ENCODE peak calls at places on chromosome 12, in five cellular contexts. One of them, this sample, is unnamed.

GRCh38 chr12:111998015-111998414 is 14.9 kb downstream of the TMEM116 start:
- DNase-seq in uterus: no peak
- DNase-seq in HCT116: no peak
- DNase-seq in heart left ventricle: no peak
- DNase-seq in prostate gland: no peak
- DNase-seq in this sample: no peak

GRCh38 chr12:67512061-67512460 is 136.5 kb upstream of the DYRK2 start:
- DNase-seq in prostate gland: no peak
- DNase-seq in HCT116: no peak
- DNase-seq in uterus: no peak
- DNase-seq in heart left ventricle: no peak
- DNase-seq in this sample: no peak

GRCh38 chr12:97877404-97877803 is 414.8 kb downstream of the RMST start:
- DNase-seq in prostate gland: no peak
- DNase-seq in HCT116: no peak
- DNase-seq in uterus: no peak
- DNase-seq in heart left ventricle: no peak
- DNase-seq in this sample: no peak

GRCh38 chr12:15592934-15593333 is 196.3 kb downstream of the EPS8 start:
- DNase-seq in uterus: no peak
- DNase-seq in prostate gland: no peak
- DNase-seq in HCT116: no peak
- DNase-seq in heart left ventricle: no peak
- DNase-seq in this sample: no peak

GRCh38 chr12:32661706-32662105 is 17.4 kb upstream of the DNM1L start:
- DNase-seq in prostate gland: no peak
- DNase-seq in uterus: no peak
- DNase-seq in HCT116: no peak
- DNase-seq in heart left ventricle: no peak
- DNase-seq in this sample: no peak

GRCh38 chr12:64894827-64895475 is 70.5 kb downstream of the TBC1D30 start:
- DNase-seq in heart left ventricle: no peak
- DNase-seq in prostate gland: no peak
- DNase-seq in HCT116: no peak
- DNase-seq in uterus: no peak
- DNase-seq in this sample: no peak

GRCh38 chr12:130632582-130633174 is 83.4 kb downstream of the RIMBP2 start:
- DNase-seq in uterus: no peak
- DNase-seq in prostate gland: peak
- DNase-seq in heart left ventricle: no peak
- DNase-seq in HCT116: no peak
- DNase-seq in this sample: no peak

GRCh38 chr12:44817687-44818086 is 58.4 kb downstream of the NELL2 start:
- DNase-seq in prostate gland: no peak
- DNase-seq in heart left ventricle: no peak
- DNase-seq in HCT116: no peak
- DNase-seq in uterus: no peak
- DNase-seq in this sample: no peak

GRCh38 chr12:16788888-16789790 is 183.2 kb upstream of the LMO3 start:
- DNase-seq in HCT116: no peak
- DNase-seq in heart left ventricle: no peak
- DNase-seq in uterus: no peak
- DNase-seq in prostate gland: no peak
- DNase-seq in this sample: no peak

GRCh38 chr12:19439059-19440018 is at the start of gene AEBP2:
- DNase-seq in HCT116: peak
- DNase-seq in prostate gland: peak
- DNase-seq in heart left ventricle: peak
- DNase-seq in uterus: peak
- DNase-seq in this sample: peak

GRCh38 chr12:45268672-45269406 is 52.9 kb downstream of the ANO6 start:
- DNase-seq in prostate gland: peak
- DNase-seq in uterus: peak
- DNase-seq in HCT116: peak
- DNase-seq in heart left ventricle: peak
- DNase-seq in this sample: peak

GRCh38 chr12:51388066-51388799 is 3.0 kb downstream of the GALNT6 start:
- DNase-seq in heart left ventricle: no peak
- DNase-seq in prostate gland: no peak
- DNase-seq in HCT116: no peak
- DNase-seq in uterus: no peak
- DNase-seq in this sample: no peak

GRCh38 chr12:50765325-50765911 is 1.5 kb downstream of the ATF1 start:
- DNase-seq in heart left ventricle: no peak
- DNase-seq in uterus: no peak
- DNase-seq in prostate gland: no peak
- DNase-seq in HCT116: no peak
- DNase-seq in this sample: no peak

GRCh38 chr12:68521321-68521839 is 89.3 kb upstream of the RAP1B start:
- DNase-seq in HCT116: no peak
- DNase-seq in heart left ventricle: no peak
- DNase-seq in uterus: no peak
- DNase-seq in prostate gland: no peak
- DNase-seq in this sample: no peak

GRCh38 chr12:96063046-96063445 is 27.7 kb upstream of the LTA4H start:
- DNase-seq in HCT116: no peak
- DNase-seq in prostate gland: no peak
- DNase-seq in uterus: no peak
- DNase-seq in heart left ventricle: no peak
- DNase-seq in this sample: no peak

GRCh38 chr12:76085159-76085868 is 829 bp upstream of the NAP1L1 start:
- DNase-seq in heart left ventricle: no peak
- DNase-seq in uterus: no peak
- DNase-seq in HCT116: no peak
- DNase-seq in prostate gland: no peak
- DNase-seq in this sample: no peak

GRCh38 chr12:88698471-88698870 is 118.2 kb upstream of the KITLG start:
- DNase-seq in HCT116: no peak
- DNase-seq in prostate gland: no peak
- DNase-seq in uterus: no peak
- DNase-seq in heart left ventricle: no peak
- DNase-seq in this sample: no peak

GRCh38 chr12:50234347-50234746 is 49.0 kb downstream of the LIMA1 start:
- DNase-seq in HCT116: peak
- DNase-seq in heart left ventricle: no peak
- DNase-seq in prostate gland: no peak
- DNase-seq in uterus: no peak
- DNase-seq in this sample: no peak

GRCh38 chr12:67520611-67521010 is 127.9 kb upstream of the DYRK2 start:
- DNase-seq in prostate gland: no peak
- DNase-seq in heart left ventricle: no peak
- DNase-seq in uterus: no peak
- DNase-seq in HCT116: no peak
- DNase-seq in this sample: no peak

GRCh38 chr12:69484428-69484827 is 14.2 kb downstream of the FRS2 start:
- DNase-seq in HCT116: no peak
- DNase-seq in prostate gland: no peak
- DNase-seq in uterus: no peak
- DNase-seq in heart left ventricle: no peak
- DNase-seq in this sample: no peak

GRCh38 chr12:52038447-52038846 is 12.8 kb upstream of the NR4A1 start:
- DNase-seq in HCT116: no peak
- DNase-seq in prostate gland: no peak
- DNase-seq in heart left ventricle: no peak
- DNase-seq in uterus: no peak
- DNase-seq in this sample: no peak

GRCh38 chr12:110245278-110245868 is 35.7 kb upstream of the ATP2A2 start:
- DNase-seq in heart left ventricle: peak
- DNase-seq in prostate gland: no peak
- DNase-seq in HCT116: no peak
- DNase-seq in uterus: no peak
- DNase-seq in this sample: peak

GRCh38 chr12:14810953-14811483 is 3.0 kb downstream of the SMCO3 start:
- DNase-seq in heart left ventricle: no peak
- DNase-seq in HCT116: no peak
- DNase-seq in uterus: no peak
- DNase-seq in prostate gland: peak
- DNase-seq in this sample: no peak

GRCh38 chr12:132170094-132170636 is 25.9 kb downstream of the NOC4L start:
- DNase-seq in heart left ventricle: peak
- DNase-seq in prostate gland: no peak
- DNase-seq in HCT116: no peak
- DNase-seq in uterus: no peak
- DNase-seq in this sample: no peak

GRCh38 chr12:21780786-21781185 is 6.3 kb upstream of the KCNJ8 start:
- DNase-seq in prostate gland: no peak
- DNase-seq in HCT116: no peak
- DNase-seq in uterus: no peak
- DNase-seq in heart left ventricle: no peak
- DNase-seq in this sample: no peak

GRCh38 chr12:103880299-103881142 is 39.5 kb upstream of the NT5DC3 start:
- DNase-seq in HCT116: no peak
- DNase-seq in uterus: no peak
- DNase-seq in heart left ventricle: no peak
- DNase-seq in prostate gland: no peak
- DNase-seq in this sample: no peak

GRCh38 chr12:122545855-122546254 is 18.8 kb downstream of the KNTC1 start:
- DNase-seq in uterus: no peak
- DNase-seq in prostate gland: no peak
- DNase-seq in heart left ventricle: no peak
- DNase-seq in HCT116: no peak
- DNase-seq in this sample: no peak

GRCh38 chr12:31105668-31106067 is 32.0 kb downstream of the DDX11 start:
- DNase-seq in HCT116: no peak
- DNase-seq in heart left ventricle: no peak
- DNase-seq in prostate gland: no peak
- DNase-seq in uterus: no peak
- DNase-seq in this sample: no peak
- TF ChIP-seq POLR2A in HCT116: no peak
- TF ChIP-seq POLR2A in heart left ventricle: no peak
- TF ChIP-seq POLR2A in prostate gland: no peak
- TF ChIP-seq POLR2A in uterus: no peak
- TF ChIP-seq POLR2A in this sample: no peak

DNA sequence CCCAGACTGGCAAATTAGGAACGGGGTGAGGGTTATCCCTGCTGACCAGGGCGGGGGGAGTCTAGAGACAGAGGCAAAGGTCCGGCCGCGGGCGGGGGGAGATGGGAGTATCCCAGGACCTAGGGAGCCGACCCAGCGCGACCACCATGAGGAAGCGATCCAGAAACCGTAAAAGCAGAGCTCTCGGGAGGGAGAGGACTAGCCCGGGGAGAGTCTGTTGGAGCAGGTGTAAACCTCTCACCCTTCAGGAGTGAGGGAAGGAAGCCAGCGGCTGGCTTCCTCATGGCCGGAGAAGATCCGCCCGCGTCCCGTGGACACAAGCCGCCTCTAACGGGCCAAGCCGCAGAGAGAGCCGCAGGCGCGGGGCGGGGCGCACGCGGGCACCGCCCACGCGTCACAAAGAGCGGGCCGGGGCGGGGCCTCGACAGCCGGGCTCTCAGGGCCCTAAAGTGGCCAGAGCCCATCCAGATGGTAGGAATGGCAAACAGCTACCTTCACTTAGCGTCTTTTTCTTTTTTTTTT is at the start of gene ACRBP:
- DNase-seq in HCT116: no peak
- DNase-seq in prostate gland: peak
- DNase-seq in uterus: peak
- DNase-seq in heart left ventricle: peak
- DNase-seq in this sample: peak
- TF ChIP-seq POLR2A in HCT116: no peak
- TF ChIP-seq POLR2A in prostate gland: peak
- TF ChIP-seq POLR2A in uterus: no peak
- TF ChIP-seq POLR2A in heart left ventricle: peak
- TF ChIP-seq POLR2A in this sample: peak

GRCh38 chr12:53483979-53484377 is 15.3 kb downstream of the MAP3K12 start:
- DNase-seq in heart left ventricle: no peak
- DNase-seq in uterus: no peak
- DNase-seq in prostate gland: no peak
- DNase-seq in HCT116: no peak
- DNase-seq in this sample: no peak
- TF ChIP-seq POLR2A in heart left ventricle: no peak
- TF ChIP-seq POLR2A in uterus: no peak
- TF ChIP-seq POLR2A in prostate gland: no peak
- TF ChIP-seq POLR2A in HCT116: no peak
- TF ChIP-seq POLR2A in this sample: no peak

DNA sequence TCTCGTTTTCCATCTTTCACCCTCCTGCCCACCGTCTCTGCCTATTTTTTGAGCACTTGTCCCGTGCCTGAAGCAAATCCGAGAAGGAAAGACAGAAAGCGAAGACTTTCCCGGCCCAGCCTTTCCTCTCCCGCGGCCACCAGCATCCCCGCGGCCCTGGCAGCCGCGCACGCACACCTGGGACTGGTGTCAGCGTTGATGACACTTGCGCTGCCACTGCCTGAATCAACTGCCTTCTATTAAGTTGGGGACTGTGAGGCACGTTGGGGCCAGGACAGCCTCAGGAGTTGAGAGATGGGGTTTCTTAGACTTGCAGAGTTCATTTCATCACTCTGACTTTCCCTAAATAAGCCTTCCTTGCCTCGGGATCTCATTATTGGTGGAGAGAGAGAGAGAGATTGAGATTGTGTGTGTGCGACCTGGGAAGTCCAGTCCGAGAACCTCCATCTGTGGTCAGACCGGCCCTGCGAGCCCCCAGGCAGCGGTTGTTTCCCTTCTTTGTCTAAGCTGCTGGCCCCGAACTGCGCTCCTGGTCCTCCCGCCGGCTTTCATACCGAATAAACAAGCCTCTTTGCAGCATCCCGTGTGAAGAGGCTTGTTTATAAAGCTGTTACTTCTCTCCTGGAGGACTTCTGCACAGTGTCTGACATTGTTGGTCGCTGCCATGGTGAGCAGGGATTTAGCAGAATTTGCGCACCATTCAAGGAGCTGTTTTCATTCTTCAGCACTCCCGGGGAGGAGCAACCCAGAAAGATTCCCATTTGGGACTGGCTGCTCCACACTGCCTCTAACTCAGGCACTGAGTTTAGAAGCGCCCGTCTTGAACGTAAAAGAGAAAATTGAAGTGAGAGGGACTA is 1.5 kb downstream of the PDZRN4 start:
- DNase-seq in prostate gland: no peak
- DNase-seq in heart left ventricle: no peak
- DNase-seq in uterus: no peak
- DNase-seq in HCT116: no peak
- DNase-seq in this sample: no peak
- TF ChIP-seq POLR2A in prostate gland: no peak
- TF ChIP-seq POLR2A in heart left ventricle: no peak
- TF ChIP-seq POLR2A in uterus: no peak
- TF ChIP-seq POLR2A in HCT116: no peak
- TF ChIP-seq POLR2A in this sample: no peak

DNA sequence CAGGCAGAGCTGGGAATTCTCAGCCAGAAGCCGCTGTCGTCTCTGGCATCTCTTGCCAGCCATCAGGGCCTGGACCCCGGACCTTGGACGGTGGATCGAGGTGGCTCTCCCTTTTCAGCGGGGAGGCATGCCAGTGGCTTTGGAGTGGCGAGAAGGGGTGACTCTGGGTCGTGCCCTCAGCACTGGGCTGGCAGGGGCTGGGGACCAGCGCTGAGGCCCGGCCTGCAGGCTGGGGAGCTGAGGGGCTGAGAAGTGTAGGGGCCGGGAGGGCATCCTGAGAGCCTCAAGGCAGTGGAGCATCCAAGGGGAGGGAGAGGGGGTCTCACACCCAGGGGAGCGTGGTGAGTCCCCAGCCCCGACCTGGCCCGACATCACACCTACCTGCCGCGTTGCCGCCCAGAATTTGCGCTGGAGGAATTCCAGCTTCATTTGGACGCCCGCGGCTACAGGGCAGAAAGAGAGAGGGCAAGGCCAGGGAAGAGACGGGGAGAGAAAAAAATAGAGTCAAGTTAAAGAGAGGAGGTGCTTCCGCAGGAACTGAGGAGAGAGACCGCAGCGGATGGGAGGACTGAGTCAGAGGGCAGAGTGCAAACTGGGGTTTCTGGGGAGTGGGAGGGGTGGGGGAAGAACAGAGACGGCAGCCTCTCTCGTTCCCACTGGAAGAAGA is 9.0 kb upstream of the LRTM2 start:
- DNase-seq in prostate gland: no peak
- DNase-seq in heart left ventricle: peak
- DNase-seq in HCT116: no peak
- DNase-seq in uterus: no peak
- DNase-seq in this sample: no peak
- TF ChIP-seq POLR2A in prostate gland: no peak
- TF ChIP-seq POLR2A in heart left ventricle: no peak
- TF ChIP-seq POLR2A in HCT116: no peak
- TF ChIP-seq POLR2A in uterus: no peak
- TF ChIP-seq POLR2A in this sample: no peak

This sample was measured in Peyer's patch.